ENCODE peak calls at places on chromosomes 16 and 17, in six cellular contexts. R, H, K, I, N and W are unnamed samples.

GRCh38 chr17:14303343-14304221 is 2.7 kb downstream of the HS3ST3B1 start:
- DNase-seq in I (no peak), H (no peak), R (peak), N (no peak), K (no peak), W (no peak)

GRCh38 chr17:38605852-38606645 is at the start of gene SRCIN1:
- DNase-seq in N (peak), R (peak), H (peak), K (no peak), I (no peak), W (peak)

GRCh38 chr17:51640108-51640622 is 379.8 kb downstream of the UTP18 start:
- DNase-seq in K (no peak), R (peak), I (no peak), H (peak), N (peak), W (no peak)

GRCh38 chr17:40433551-40434384 is 9.5 kb upstream of the IGFBP4 start:
- DNase-seq in R (peak), N (no peak), H (no peak), I (no peak), K (no peak), W (no peak)

GRCh38 chr17:77322534-77323412 is 182.0 kb downstream of the SEC14L1 start:
- DNase-seq in K (no peak), N (peak), I (no peak), H (no peak), R (peak), W (peak)

GRCh38 chr16:19232988-19233387 is 52.5 kb upstream of the CLEC19A start:
- DNase-seq in K (no peak), N (no peak), I (no peak), R (no peak), H (no peak), W (no peak)

GRCh38 chr16:31484491-31485171 is 1.7 kb downstream of the SLC5A2 start:
- DNase-seq in N (peak), H (no peak), I (no peak), R (peak), K (no peak), W (no peak)

GRCh38 chr16:87947356-87948118 is 3.7 kb upstream of the BANP start:
- DNase-seq in R (no peak), I (no peak), K (no peak), N (no peak), H (no peak), W (no peak)

GRCh38 chr17:60749708-60750107 is 72.1 kb downstream of the BCAS3 start:
- DNase-seq in I (no peak), N (no peak), R (no peak), H (no peak), K (no peak), W (no peak)

GRCh38 chr17:77332981-77333685 is 192.4 kb downstream of the SEC14L1 start:
- DNase-seq in I (no peak), R (peak), H (no peak), K (no peak), N (no peak), W (no peak)

GRCh38 chr17:64502809-64503208 is 3.3 kb downstream of the DDX5 start:
- DNase-seq in K (no peak), H (no peak), R (no peak), I (no peak), N (no peak), W (no peak)

GRCh38 chr17:45808845-45809244 is 24.7 kb downstream of the CRHR1 start:
- DNase-seq in I (no peak), K (no peak), N (no peak), H (no peak), R (no peak), W (no peak)

GRCh38 chr16:9934723-9935508 is 247.3 kb downstream of the GRIN2A start:
- DNase-seq in H (no peak), K (no peak), N (no peak), I (no peak), R (no peak), W (no peak)

GRCh38 chr17:17944253-17944652 is 27.9 kb downstream of the TOM1L2 start:
- DNase-seq in K (no peak), H (no peak), N (no peak), I (no peak), R (no peak), W (no peak)

GRCh38 chr17:29807520-29808361 is 122.3 kb downstream of the SSH2 start:
- DNase-seq in N (peak), H (peak), R (peak), I (peak), K (no peak), W (peak)

GRCh38 chr16:15502041-15502725 is 67.8 kb downstream of the BMERB1 start:
- DNase-seq in H (no peak), N (peak), I (no peak), K (no peak), R (peak), W (no peak)

GRCh38 chr17:76566988-76567431 is 18.6 kb downstream of the ST6GALNAC2 start:
- DNase-seq in H (no peak), R (peak), N (no peak), K (no peak), I (no peak), W (no peak)

GRCh38 chr17:64281962-64282752 is 19.1 kb upstream of the TEX2 start:
- DNase-seq in R (peak), I (peak), H (peak), N (peak), K (no peak), W (peak)

GRCh38 chr16:23182675-23183485 is at the start of gene SCNN1G:
- DNase-seq in R (no peak), H (peak), I (no peak), N (no peak), K (no peak), W (no peak)

GRCh38 chr17:18963126-18964017 is 11.4 kb downstream of the SLC5A10 start:
- DNase-seq in H (no peak), I (no peak), K (no peak), N (no peak), R (no peak), W (no peak)

GRCh38 chr16:54679531-54679930 is 251.1 kb upstream of the IRX5 start:
- DNase-seq in N (no peak), H (no peak), I (no peak), K (no peak), R (no peak), W (no peak)

GRCh38 chr16:29806641-29807425 is 504 bp downstream of the MAZ start:
- DNase-seq in R (peak), N (peak), H (no peak), K (no peak), I (no peak), W (no peak)
- TF ChIP-seq POLR2AphosphoS5 in R (peak), N (peak), H (peak), K (peak), I (no peak), W (no peak)

DNA sequence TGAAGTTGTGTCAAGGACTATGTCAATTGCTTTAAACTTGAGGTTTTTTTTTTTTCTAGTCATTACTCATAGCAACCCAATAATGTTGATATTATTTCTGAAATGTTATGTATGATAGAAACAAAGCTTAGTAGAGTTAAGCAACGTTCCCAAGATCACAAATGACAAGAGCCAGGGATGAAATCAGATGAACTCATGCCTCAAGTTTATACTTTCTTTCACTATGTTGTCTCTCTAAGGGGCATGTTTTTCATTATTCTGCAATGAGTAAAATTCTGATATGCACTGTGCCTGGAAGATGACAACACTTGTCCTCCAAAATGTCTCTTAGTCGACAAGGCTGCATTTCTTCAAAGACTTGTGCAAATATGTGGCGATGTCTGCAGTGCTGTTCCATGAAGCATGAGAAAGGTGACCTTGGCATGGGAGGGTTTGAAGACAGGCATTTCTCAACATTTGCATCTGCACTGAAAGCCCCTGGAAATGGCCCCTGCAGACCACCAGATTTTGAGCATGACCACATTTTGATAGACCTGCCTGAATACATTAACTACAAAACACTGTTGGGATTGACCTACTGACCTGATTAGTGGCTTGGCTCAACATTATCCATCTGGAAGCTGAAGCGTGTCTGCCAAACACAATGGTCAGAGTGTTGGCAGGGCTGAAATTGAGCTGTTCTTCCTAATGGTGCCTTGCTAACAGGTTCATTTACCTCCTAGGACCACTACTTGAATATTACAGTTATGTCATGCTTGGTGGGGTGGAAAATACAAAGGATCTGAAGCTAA is 1027.5 kb downstream of the CDH11 start:
- DNase-seq in N (no peak), R (no peak), H (no peak), I (no peak), K (no peak), W (no peak)
- TF ChIP-seq TAF1 in N (no peak), R (no peak), H (no peak), I (no peak), K (no peak), W (no peak)

GRCh38 chr17:1746975-1747543 is 4.4 kb downstream of the SERPINF2 start:
- DNase-seq in I (no peak), K (no peak), N (no peak), R (no peak), H (no peak), W (no peak)
- TF ChIP-seq POLR2A in I (no peak), K (no peak), N (peak), R (no peak), H (no peak), W (no peak)

DNA sequence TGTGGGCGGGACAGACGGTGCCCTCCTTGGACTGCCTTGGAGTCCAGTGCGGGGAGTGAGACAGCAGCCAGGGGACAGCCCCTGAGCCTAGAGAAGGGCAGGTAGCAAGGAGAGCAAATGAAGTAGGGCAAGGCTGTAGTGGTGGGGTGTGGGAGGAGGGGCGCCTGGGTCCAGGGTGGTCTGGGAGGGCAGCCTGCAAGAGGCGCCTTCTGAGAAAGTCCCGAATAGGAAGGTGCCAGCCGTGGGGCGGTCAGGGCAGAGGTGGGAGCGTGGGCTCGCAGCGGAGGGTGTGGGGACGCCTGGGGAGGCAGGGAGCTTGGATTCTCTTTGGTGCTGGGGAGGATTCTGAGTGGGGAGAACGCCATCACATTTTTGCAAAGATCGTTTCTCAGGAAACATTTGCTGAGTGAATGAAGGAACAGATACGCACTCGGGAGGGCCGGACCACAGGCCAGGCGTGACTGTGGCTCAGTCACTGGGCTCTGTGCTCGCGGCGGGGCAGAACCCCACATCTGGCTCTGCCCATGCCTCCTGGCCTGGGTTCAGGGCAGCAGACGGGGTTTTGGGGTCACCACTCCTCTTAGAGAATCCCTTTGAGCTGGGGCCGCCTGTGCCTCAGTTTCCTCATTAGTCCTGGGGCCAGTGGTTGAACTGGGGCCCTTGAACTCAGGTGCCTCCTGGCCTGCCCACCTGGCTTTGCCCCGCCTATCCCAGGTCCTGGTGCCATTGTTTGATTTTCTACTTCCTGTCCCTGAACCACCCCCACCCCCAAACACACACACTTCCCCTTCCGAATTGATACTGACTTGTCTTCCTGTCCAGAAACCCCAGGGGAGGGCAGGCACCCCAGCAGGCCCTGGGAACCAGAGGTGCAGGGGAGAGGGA is 4.2 kb downstream of the SNN start:
- DNase-seq in R (no peak), I (peak), K (no peak), N (no peak), H (peak), W (no peak)
- TF ChIP-seq POLR2AphosphoS5 in R (no peak), I (no peak), K (no peak), N (no peak), H (no peak), W (no peak)

GRCh38 chr16:68227850-68228553 is 7.9 kb downstream of the ESRP2 start:
- DNase-seq in R (no peak), K (no peak), I (no peak), H (no peak), N (no peak), W (no peak)
- TF ChIP-seq TAF1 in R (no peak), K (no peak), I (no peak), H (no peak), N (no peak), W (no peak)

GRCh38 chr17:75270966-75271232 is at the start of gene MIF4GD:
- DNase-seq in I (no peak), K (no peak), R (no peak), H (no peak), N (no peak), W (no peak)

GRCh38 chr17:75271233-75271954 is 363 bp upstream of the MIF4GD start:
- DNase-seq in K (no peak), N (peak), I (no peak), R (peak), H (peak), W (peak)

GRCh38 chr17:75268931-75269330 is 2.1 kb downstream of the MIF4GD start:
- DNase-seq in N (no peak), K (no peak), H (no peak), I (no peak), R (no peak), W (no peak)

GRCh38 chr17:75271955-75272847 is 1.2 kb upstream of the MIF4GD start:
- DNase-seq in H (no peak), N (no peak), I (no peak), K (no peak), R (no peak), W (no peak)

DNA sequence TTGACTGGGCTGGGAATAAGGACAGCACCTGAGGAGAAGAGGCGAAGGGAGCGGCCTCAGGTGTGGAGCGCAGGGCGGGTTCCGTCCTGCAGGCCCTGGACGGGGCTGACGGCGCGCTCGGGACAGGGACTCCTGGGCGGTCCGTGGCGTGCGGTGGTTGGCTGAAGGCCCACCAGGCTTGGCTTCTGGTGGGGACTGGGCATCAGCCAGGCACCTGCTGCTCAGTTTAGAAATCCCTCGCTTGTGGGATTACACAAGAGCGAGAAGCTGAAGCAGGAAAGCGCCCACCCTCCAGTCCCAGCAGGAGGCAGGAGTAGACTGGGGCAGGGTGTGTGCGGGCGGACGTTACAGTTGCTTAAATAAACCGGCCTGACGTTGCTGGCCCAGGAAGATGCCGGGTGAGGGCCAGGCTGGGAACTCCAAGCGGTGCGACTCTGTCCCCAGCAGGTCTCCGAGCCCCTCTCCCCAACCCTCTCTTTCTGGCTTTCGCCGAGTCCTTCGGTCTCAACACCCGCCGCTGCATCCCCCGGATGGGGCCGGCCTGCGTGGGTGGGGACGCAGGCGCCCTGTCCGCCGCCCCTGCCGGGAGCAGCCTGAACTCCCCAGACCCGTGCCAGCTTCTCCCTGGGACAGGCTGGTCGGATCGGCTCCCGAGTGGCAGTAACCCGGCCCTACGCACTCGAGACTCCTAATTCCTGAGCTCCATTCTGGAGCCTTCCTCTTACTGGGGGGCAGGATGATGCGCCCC is 639 bp downstream of the MIF4GD start:
- DNase-seq in N (peak), R (peak), I (no peak), K (no peak), H (peak), W (peak)
- TF ChIP-seq POLR2A in N (peak), R (peak), I (peak), K (peak), H (peak), W (peak)

GRCh38 chr17:8062435-8062806 is 23.6 kb downstream of the ALOX15B start:
- DNase-seq in K (no peak), R (no peak), I (no peak), H (no peak), N (no peak), W (no peak)
- TF ChIP-seq POLR2AphosphoS5 in K (no peak), R (no peak), I (no peak), H (no peak), N (no peak), W (no peak)

DNA sequence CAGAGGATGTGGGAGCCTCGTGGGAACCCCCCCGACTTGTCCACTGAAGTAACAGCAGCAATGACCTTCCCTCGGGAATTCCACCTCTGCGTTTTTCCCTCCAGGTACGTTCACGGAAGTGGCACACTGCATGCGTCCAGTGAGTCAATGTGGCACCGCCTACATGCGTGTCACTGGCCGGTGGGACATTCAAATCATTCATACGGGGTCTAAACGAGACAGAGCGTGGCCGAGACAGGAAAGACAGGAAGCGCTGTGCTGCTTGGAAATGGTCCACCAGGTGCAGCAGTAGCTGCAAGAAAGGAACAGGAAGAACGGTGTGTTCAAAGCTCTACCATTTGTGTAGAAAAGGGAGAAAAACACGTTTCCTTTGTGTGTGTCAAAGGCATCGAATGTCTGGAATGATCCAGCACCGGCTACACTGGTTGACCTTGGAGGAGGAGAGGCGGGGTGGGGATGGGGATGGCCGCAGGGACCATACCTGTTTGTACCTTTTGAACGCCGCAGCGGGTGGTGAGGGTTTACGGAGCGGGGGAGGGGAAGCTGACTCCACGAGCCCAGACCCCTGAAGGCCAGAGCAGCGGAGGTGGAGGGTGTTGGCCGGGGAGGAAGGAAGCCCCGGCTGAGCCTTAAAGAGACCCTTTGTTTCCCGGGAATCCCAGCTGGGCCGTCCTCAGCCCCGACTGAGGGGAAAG is 1.7 kb upstream of the PGAP6 start:
- DNase-seq in I (peak), N (no peak), H (no peak), K (peak), R (no peak), W (no peak)
- TF ChIP-seq TAF1 in I (peak), N (no peak), H (no peak), K (no peak), R (no peak), W (no peak)

GRCh38 chr17:82559779-82560642 is 40.5 kb downstream of the FOXK2 start:
- DNase-seq in H (no peak), R (no peak), K (no peak), N (no peak), I (no peak), W (no peak)
- TF ChIP-seq POLR2A in H (no peak), R (no peak), K (no peak), N (no peak), I (no peak), W (no peak)

DNA sequence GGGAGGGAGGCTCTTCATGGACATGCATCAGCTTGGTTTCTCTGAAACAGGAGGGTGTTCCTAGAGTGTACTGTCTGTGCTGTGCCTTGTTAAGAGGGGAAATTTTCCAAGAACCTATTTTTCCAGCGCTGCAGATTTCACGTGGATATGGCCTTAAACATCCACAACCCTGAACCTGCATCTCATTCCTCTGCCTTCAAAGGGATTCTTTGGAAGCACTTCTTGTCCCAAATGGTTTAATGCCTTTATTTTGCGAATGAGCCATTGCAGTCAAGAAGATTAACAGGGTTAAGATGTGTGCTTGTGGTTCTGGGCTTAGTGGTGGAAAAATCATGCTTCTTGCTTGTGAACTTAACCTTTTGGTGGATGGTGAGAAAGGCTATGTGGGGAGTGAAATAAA is 161.2 kb downstream of the XYLT1 start:
- DNase-seq in H (no peak), K (no peak), I (no peak), R (no peak), N (no peak), W (no peak)
- TF ChIP-seq POLR2AphosphoS5 in H (no peak), K (no peak), I (no peak), R (no peak), N (no peak), W (no peak)